ENCODE peak calls at places on chromosome 2, in seven cellular contexts. A, V, W, B, Y, C and I are unnamed samples.

GRCh38 chr2:161586517-161587167 is 37.6 kb upstream of the SLC4A10 start:
- DNase-seq in B (no peak), C (no peak), Y (peak), A (no peak), V (no peak), W (no peak), I (no peak)

GRCh38 chr2:107009275-107009674 is 123.3 kb upstream of the ST6GAL2 start:
- DNase-seq in B (no peak), C (no peak), Y (no peak), A (no peak), W (no peak), V (no peak), I (no peak)

GRCh38 chr2:84646514-84646913 is 130.2 kb downstream of the DNAH6 start:
- DNase-seq in W (no peak), C (no peak), B (no peak), A (no peak), V (no peak), Y (peak), I (no peak)

GRCh38 chr2:240400319-240401161 is 34.9 kb upstream of the GPC1 start:
- DNase-seq in B (no peak), Y (no peak), C (no peak), W (no peak), A (no peak), V (no peak), I (peak)

GRCh38 chr2:168060956-168061750 is 186.2 kb downstream of the STK39 start:
- DNase-seq in V (no peak), A (no peak), Y (peak), B (no peak), W (no peak), C (no peak), I (no peak)

GRCh38 chr2:224147174-224147573 is 108.1 kb upstream of the SERPINE2 start:
- DNase-seq in C (no peak), W (no peak), Y (peak), V (no peak), A (no peak), B (no peak), I (no peak)

GRCh38 chr2:240806006-240806405 is 14.0 kb downstream of the KIF1A start:
- DNase-seq in W (no peak), V (no peak), Y (no peak), C (no peak), B (no peak), A (peak), I (no peak)

GRCh38 chr2:145186303-145186702 is 666.4 kb upstream of the ZEB2 start:
- DNase-seq in B (no peak), Y (no peak), A (no peak), V (peak), C (no peak), W (no peak), I (no peak)

GRCh38 chr2:230868947-230869690 is 4.4 kb downstream of the ITM2C start:
- DNase-seq in B (no peak), W (no peak), C (no peak), Y (peak), A (no peak), V (peak), I (no peak)

GRCh38 chr2:21258082-21258481 is 134.3 kb downstream of the TDRD15 start:
- DNase-seq in B (no peak), C (no peak), Y (no peak), V (no peak), A (no peak), W (no peak), I (no peak)

GRCh38 chr2:200609027-200609614 is 23.3 kb downstream of the AOX1 start:
- DNase-seq in Y (peak), A (no peak), W (no peak), C (no peak), B (no peak), V (no peak), I (no peak)

GRCh38 chr2:45554764-45555163 is 56.3 kb downstream of the SRBD1 start:
- DNase-seq in W (no peak), B (no peak), V (no peak), Y (peak), A (no peak), C (no peak), I (no peak)

GRCh38 chr2:179899666-179900065 is 38.3 kb upstream of the ZNF385B start:
- DNase-seq in V (no peak), W (no peak), A (no peak), B (no peak), C (no peak), Y (no peak), I (no peak)

GRCh38 chr2:479031-479430 is 191.1 kb upstream of the ALKAL2 start:
- DNase-seq in B (no peak), V (no peak), A (no peak), Y (no peak), C (no peak), W (no peak), I (no peak)

GRCh38 chr2:177622516-177622915 is 229.9 kb downstream of the AGPS start:
- DNase-seq in Y (peak), V (no peak), A (no peak), W (no peak), B (no peak), C (no peak), I (no peak)
- TF ChIP-seq CTCF in Y (peak), V (peak), A (no peak), W (no peak), B (no peak), C (peak), I (no peak)

GRCh38 chr2:59182249-59182648 is 941.1 kb upstream of the FANCL start:
- DNase-seq in Y (peak), B (peak), V (no peak), A (no peak), C (no peak), W (no peak), I (no peak)
- TF ChIP-seq CTCF in Y (peak), B (peak), V (peak), A (no peak), C (no peak), W (no peak), I (peak)

DNA sequence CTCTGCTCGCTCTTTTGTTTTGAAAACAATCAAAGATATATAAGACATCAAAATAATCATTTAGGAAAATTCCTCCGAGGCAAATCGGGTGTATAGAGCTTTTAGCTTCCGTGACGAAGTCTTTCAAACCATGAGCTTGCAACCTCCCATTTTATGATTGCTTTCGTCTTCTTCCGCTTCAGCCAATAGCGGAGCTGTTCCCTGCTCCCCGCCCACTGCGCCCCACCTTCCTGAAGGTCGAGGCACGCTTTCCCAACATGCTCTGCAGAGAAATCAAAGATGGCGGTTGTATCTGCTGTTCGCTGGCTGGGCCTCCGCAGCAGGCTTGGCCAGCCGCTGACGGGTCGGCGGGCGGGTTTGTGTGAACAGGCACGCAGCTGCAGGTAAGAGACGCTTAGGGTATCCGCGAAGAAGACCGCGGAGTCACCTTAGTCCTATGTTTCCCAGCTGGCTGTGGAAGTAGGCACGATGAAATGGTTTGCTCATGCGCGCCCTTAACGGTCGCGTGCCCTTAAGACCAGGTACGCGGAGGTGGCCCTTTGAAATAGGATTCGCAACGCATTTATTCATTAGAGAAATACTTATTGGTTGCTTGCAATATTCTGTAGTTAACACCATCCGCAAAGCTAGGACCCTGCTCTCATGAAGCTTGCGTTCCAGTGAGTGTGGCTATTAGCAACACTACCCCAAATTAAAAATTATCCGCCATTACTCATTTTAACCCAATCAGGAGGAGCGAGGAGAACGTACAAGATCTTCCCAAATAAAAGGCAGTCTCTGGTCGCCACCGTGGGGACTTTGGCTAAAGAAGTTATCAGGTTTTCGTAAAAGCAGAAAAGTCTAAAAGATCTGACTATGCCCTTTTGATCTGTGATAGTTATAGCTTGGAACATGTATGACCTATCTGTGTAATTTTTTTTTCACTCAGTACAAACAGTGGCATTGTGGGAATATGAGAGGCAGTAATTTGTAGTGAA is at the start of gene PTCD3:
- DNase-seq in B (peak), W (peak), C (peak), V (peak), A (peak), Y (peak), I (peak)
- TF ChIP-seq CTCF in B (no peak), W (no peak), C (no peak), V (no peak), A (no peak), Y (no peak), I (no peak)

DNA sequence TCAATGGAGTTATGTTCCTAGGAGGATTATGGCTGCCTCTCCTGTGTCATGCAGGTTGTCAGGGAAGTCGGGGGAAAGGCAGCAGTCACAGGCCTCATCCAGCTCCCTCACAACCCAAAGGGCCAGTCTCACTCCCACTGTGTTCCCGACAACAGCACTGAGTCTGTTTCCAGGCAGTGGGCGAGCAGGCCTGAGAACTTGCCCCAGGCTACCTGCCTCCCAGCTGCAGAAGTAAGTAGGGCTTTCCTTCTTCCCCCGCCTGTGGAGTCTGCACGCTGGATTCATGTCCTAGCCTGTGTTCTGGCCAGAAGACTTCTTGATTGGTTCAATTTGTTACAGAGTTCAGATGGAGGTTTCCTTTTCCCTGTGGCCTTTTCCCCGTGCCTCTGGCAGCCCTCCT is 8.2 kb upstream of the ZNF638 start:
- DNase-seq in W (no peak), A (no peak), V (no peak), Y (no peak), B (no peak), C (no peak), I (no peak)
- TF ChIP-seq CTCF in W (no peak), A (no peak), V (no peak), Y (no peak), B (no peak), C (no peak), I (no peak)

GRCh38 chr2:102166189-102166845 is 20.5 kb upstream of the IL1RL2 start:
- DNase-seq in V (no peak), A (no peak), B (peak), C (no peak), W (no peak), Y (peak), I (no peak)
- TF ChIP-seq CTCF in V (peak), A (no peak), B (peak), C (peak), W (no peak), Y (peak), I (peak)

GRCh38 chr2:235026649-235027557 is 75.1 kb downstream of the SH3BP4 start:
- DNase-seq in A (peak), B (peak), W (no peak), C (no peak), V (no peak), Y (peak), I (no peak)

GRCh38 chr2:235026137-235026536 is 74.3 kb downstream of the SH3BP4 start:
- DNase-seq in V (no peak), A (peak), W (no peak), B (peak), C (no peak), Y (peak), I (no peak)

GRCh38 chr2:235028646-235029045 is 76.8 kb downstream of the SH3BP4 start:
- DNase-seq in V (no peak), Y (no peak), A (no peak), W (no peak), C (no peak), B (no peak), I (no peak)

GRCh38 chr2:235029054-235029453 is 77.2 kb downstream of the SH3BP4 start:
- DNase-seq in A (no peak), C (no peak), Y (no peak), V (no peak), W (no peak), B (no peak), I (no peak)

GRCh38 chr2:235027558-235028214 is 75.9 kb downstream of the SH3BP4 start:
- DNase-seq in C (no peak), W (no peak), A (no peak), Y (peak), V (no peak), B (peak), I (no peak)
- TF ChIP-seq CTCF in C (no peak), W (no peak), A (no peak), Y (no peak), V (no peak), B (no peak), I (no peak)

GRCh38 chr2:10579441-10580169 is 110.2 kb downstream of the NOL10 start:
- DNase-seq in Y (no peak), B (no peak), A (no peak), C (no peak), W (no peak), V (no peak), I (no peak)
- TF ChIP-seq CTCF in Y (no peak), B (no peak), A (no peak), C (no peak), W (no peak), V (no peak), I (no peak)

GRCh38 chr2:176650101-176650500 is 380.9 kb downstream of the MTX2 start:
- DNase-seq in Y (no peak), W (no peak), C (no peak), A (no peak), B (no peak), V (no peak), I (no peak)
- TF ChIP-seq CTCF in Y (no peak), W (no peak), C (no peak), A (no peak), B (no peak), V (no peak), I (no peak)